ENCODE peak calls at places on chromosomes 4 and X, in six cellular contexts. A is upper lobe of left lung, D is Panc1, W is fibroblast of lung, L is dorsolateral prefrontal cortex, N is GM12878. G is an unnamed sample.

GRCh38 chr4:113809313-113809712 is 47.8 kb upstream of the CAMK2D start:
- DNase-seq in A (peak), D (no peak), W (no peak), L (no peak), N (no peak), G (no peak)

GRCh38 chr4:7844247-7844991 is 95.2 kb downstream of the AFAP1 start:
- DNase-seq in A (peak), D (no peak), W (peak), L (peak), N (no peak), G (no peak)

GRCh38 chr4:61200991-61201526 is 933 bp downstream of the ADGRL3 start:
- DNase-seq in A (no peak), D (no peak), W (peak), L (peak), N (no peak), G (no peak)

GRCh38 chr4:85734446-85734845 is 259.5 kb downstream of the ARHGAP24 start:
- DNase-seq in A (no peak), D (no peak), W (peak), L (no peak), N (no peak), G (no peak)

GRCh38 chr4:10074767-10075105 is 41.9 kb downstream of the WDR1 start:
- DNase-seq in A (peak), D (no peak), W (peak), L (no peak), N (no peak), G (peak)

GRCh38 chrX:10855845-10856244 is 235.5 kb upstream of the MID1 start:
- DNase-seq in A (no peak), D (no peak), W (no peak), L (no peak), N (no peak), G (no peak)

GRCh38 chr4:105060628-105061027 is 86.0 kb upstream of the TET2 start:
- DNase-seq in A (no peak), D (no peak), W (peak), L (no peak), N (peak), G (peak)

GRCh38 chr4:169383724-169384123 is 113.0 kb upstream of the SH3RF1 start:
- DNase-seq in A (no peak), D (no peak), W (peak), L (no peak), N (no peak), G (peak)

GRCh38 chr4:152709675-152710438 is 30.1 kb upstream of the TMEM154 start:
- DNase-seq in A (no peak), D (no peak), W (peak), L (no peak), N (peak), G (no peak)

GRCh38 chrX:71603618-71604017 is 14.7 kb downstream of the CXCR3 start:
- DNase-seq in A (no peak), D (peak), W (no peak), L (no peak), N (no peak), G (no peak)

GRCh38 chrX:80817002-80817401 is 7.3 kb upstream of the BRWD3 start:
- DNase-seq in A (no peak), D (no peak), W (peak), L (no peak), N (no peak), G (no peak)

GRCh38 chrX:2183193-2183725 is 317.5 kb downstream of the DHRSX start:
- DNase-seq in A (no peak), D (no peak), W (no peak), L (no peak), N (no peak), G (no peak)

GRCh38 chr4:65416875-65417274 is 253.4 kb downstream of the EPHA5 start:
- DNase-seq in A (peak), D (no peak), W (peak), L (no peak), N (no peak), G (peak)

GRCh38 chrX:141839856-141840255 is 1.7 kb downstream of the MAGEC3 start:
- DNase-seq in A (no peak), D (no peak), W (peak), L (no peak), N (no peak), G (no peak)

GRCh38 chr4:71635094-71635493 is 148.8 kb downstream of the GC start:
- DNase-seq in A (no peak), D (no peak), W (no peak), L (no peak), N (no peak), G (no peak)

GRCh38 chr4:63370997-63371396 is 1038.3 kb downstream of the TECRL start:
- DNase-seq in A (no peak), D (no peak), W (no peak), L (no peak), N (no peak), G (no peak)

GRCh38 chr4:89797117-89797516 is 39.8 kb downstream of the SNCA start:
- DNase-seq in A (no peak), D (no peak), W (peak), L (peak), N (no peak), G (peak)

GRCh38 chr4:102345795-102346100 is 466 bp upstream of the SLC39A8 start:
- DNase-seq in A (no peak), D (no peak), W (peak), L (peak), N (no peak), G (no peak)

GRCh38 chr4:153816542-153816941 is 27.7 kb upstream of the SFRP2 start:
- DNase-seq in A (no peak), D (no peak), W (no peak), L (no peak), N (no peak), G (no peak)

GRCh38 chrX:10949541-10949940 is 161.6 kb upstream of the HCCS start:
- DNase-seq in A (no peak), D (no peak), W (no peak), L (no peak), N (no peak), G (no peak)

GRCh38 chr4:126271266-126271665 is 956.5 kb downstream of the FAT4 start:
- DNase-seq in A (no peak), D (no peak), W (peak), L (no peak), N (no peak), G (peak)

GRCh38 chr4:76375703-76376102 is 45.2 kb downstream of the CCDC158 start:
- DNase-seq in A (no peak), D (no peak), W (no peak), L (no peak), N (no peak), G (no peak)

DNA sequence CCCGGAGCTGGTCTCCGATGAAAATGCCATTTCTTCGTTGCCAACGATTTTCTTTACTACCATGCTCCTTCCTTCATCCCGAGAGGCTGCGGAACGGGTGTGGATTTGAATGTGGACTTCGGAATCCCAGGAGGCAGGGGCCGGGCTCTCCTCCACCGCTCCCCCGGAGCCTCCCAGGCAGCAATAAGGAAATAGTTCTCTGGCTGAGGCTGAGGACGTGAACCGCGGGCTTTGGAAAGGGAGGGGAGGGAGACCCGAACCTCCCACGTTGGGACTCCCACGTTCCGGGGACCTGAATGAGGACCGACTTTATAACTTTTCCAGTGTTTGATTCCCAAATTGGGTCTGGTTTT is 14.4 kb downstream of the SHOX start:
- DNase-seq in A (no peak), D (no peak), W (no peak), L (no peak), N (no peak), G (no peak)
- H3K4me3 ChIP-seq in A (no peak), D (no peak), W (no peak), L (no peak), N (no peak), G (no peak)

DNA sequence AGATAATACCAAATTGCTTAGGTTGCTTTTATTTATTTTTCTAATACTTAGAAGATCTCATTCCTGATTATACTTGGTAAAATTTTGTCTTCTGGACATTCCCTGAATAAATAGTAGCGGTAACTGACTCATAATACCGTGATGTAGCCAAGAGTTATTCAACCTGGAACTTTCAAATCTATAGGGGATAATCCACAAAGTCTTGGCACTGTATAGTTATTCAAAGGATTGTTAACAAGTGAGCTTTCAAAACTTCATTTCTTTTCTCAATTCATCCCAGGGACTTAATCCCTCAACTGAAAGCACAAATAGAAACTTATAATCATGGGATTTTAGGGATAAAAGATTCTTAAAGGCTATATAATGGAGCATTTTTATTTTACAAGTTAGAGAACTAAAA is 1383.3 kb downstream of the FAM133A start:
- DNase-seq in A (no peak), D (no peak), W (peak), L (no peak), N (no peak), G (peak)
- TF ChIP-seq CTCF in A (no peak), D (no peak), W (no peak), L (no peak), N (no peak), G (no peak)

DNA sequence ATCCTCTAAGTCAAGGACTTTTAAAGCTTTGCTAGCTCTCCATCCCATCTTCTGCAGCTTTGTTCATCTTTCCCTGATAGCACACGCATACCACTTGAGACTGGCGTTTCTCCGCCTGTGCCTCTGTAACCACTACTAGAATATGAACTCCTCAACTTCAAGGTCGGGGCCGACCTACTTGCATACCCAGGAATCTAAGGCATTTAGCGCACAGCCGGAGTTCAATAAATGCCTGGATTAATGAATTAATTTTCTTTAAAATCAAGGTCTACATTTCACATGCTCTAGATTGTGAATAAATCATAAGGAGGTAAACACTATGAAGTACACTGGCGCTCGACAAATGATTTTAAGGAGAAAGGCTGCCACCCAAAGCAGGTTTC is 89.3 kb downstream of the HNRNPD start:
- DNase-seq in A (peak), D (no peak), W (peak), L (no peak), N (no peak), G (peak)
- H3K4me3 ChIP-seq in A (peak), D (peak), W (peak), L (peak), N (peak), G (peak)

GRCh38 chr4:111943796-111944203 is 201.5 kb upstream of the FAM241A start:
- DNase-seq in A (peak), D (no peak), W (peak), L (no peak), N (no peak), G (no peak)
- TF ChIP-seq CTCF in A (no peak), D (peak), W (peak), L (no peak), N (peak), G (peak)

G was measured in retinal pigment epithelial cell.